ENCODE peak calls at places on chromosome 17, in five cellular contexts. K, H, C, M and N are unnamed samples.

GRCh38 chr17:78745407-78746088 is 36.5 kb downstream of the CYTH1 start:
- DNase-seq in K (peak; percentile 49), H (peak; percentile 18), C (peak; percentile 55), M (no peak), N (no peak)

GRCh38 chr17:2503627-2504026 is 8.1 kb downstream of the METTL16 start:
- DNase-seq in K (no peak), H (no peak), C (no peak), M (no peak), N (no peak)

GRCh38 chr17:40014375-40014980 is 762 bp upstream of the CSF3 start:
- DNase-seq in K (no peak), H (no peak), C (no peak), M (no peak), N (no peak)

GRCh38 chr17:7242717-7243576 is 698 bp upstream of the GABARAP start:
- DNase-seq in K (peak; percentile 92), H (peak; percentile 90), C (peak; percentile 97), M (peak; percentile 82), N (peak; percentile 89)

GRCh38 chr17:55607736-55608341 is 96.6 kb upstream of the SMIM36 start:
- DNase-seq in K (no peak), H (peak; percentile 27), C (no peak), M (peak; percentile 32), N (no peak)

GRCh38 chr17:30952645-30953393 is 18.0 kb upstream of the RNF135 start:
- DNase-seq in K (no peak), H (no peak), C (no peak), M (no peak), N (no peak)

GRCh38 chr17:63437287-63438091 is 8.6 kb downstream of the CYB561 start:
- DNase-seq in K (no peak), H (no peak), C (peak; percentile 72), M (no peak), N (no peak)

GRCh38 chr17:17492085-17492484 is 4.1 kb downstream of the RASD1 start:
- DNase-seq in K (no peak), H (no peak), C (no peak), M (no peak), N (no peak)

GRCh38 chr17:36808181-36808661 is 129.1 kb upstream of the LHX1 start:
- DNase-seq in K (no peak), H (no peak), C (no peak), M (no peak), N (peak; percentile 19)

GRCh38 chr17:79000396-79001189 is 9.0 kb downstream of the CANT1 start:
- DNase-seq in K (no peak), H (no peak), C (peak; percentile 31), M (no peak), N (no peak)

GRCh38 chr17:7437369-7437863 is 1.9 kb upstream of the FGF11 start:
- DNase-seq in K (no peak), H (no peak), C (no peak), M (no peak), N (no peak)

GRCh38 chr17:30378191-30378796 is 433 bp upstream of the CPD start:
- DNase-seq in K (peak; percentile 44), H (no peak), C (peak; percentile 69), M (no peak), N (no peak)

GRCh38 chr17:70855401-70856054 is 686.2 kb downstream of the KCNJ2 start:
- DNase-seq in K (no peak), H (peak; percentile 68), C (no peak), M (peak; percentile 94), N (no peak)

GRCh38 chr17:2975469-2975958 is 87.9 kb downstream of the OR1D5 start:
- DNase-seq in K (no peak), H (no peak), C (peak; percentile 29), M (peak; percentile 35), N (peak; percentile 79)

GRCh38 chr17:67053438-67054000 is 9.2 kb downstream of the CACNG1 start:
- DNase-seq in K (no peak), H (no peak), C (peak; percentile 34), M (no peak), N (no peak)

GRCh38 chr17:30235386-30236296 is at the start of gene SLC6A4:
- DNase-seq in K (no peak), H (no peak), C (no peak), M (no peak), N (peak; percentile 18)

GRCh38 chr17:70968302-70968701 is 799.0 kb downstream of the KCNJ2 start:
- DNase-seq in K (no peak), H (no peak), C (no peak), M (peak; percentile 68), N (no peak)

GRCh38 chr17:8629371-8630226 is 926 bp downstream of the MYH10 start:
- DNase-seq in K (no peak), H (no peak), C (peak; percentile 58), M (peak; percentile 12), N (peak; percentile 26)

GRCh38 chr17:31428111-31428510 is 36.6 kb downstream of the RAB11FIP4 start:
- DNase-seq in K (no peak), H (no peak), C (no peak), M (no peak), N (no peak)

GRCh38 chr17:57634713-57635465 is 110.2 kb downstream of the CCDC182 start:
- DNase-seq in K (no peak), H (no peak), C (no peak), M (peak; percentile 40), N (no peak)